ENCODE peak calls at places on chromosomes 11 and 22, in ten cellular contexts. V is NCI-H1417 treated with DMSO at 0.1 percent for 48 hours; C is prostate gland; Q is NCI-H526 treated with DMSO at 0.1 percent for 48 hours; S is RWPE1; Y is psoas muscle; J is T-cell; X is stimulated activated CD8-positive, alpha-beta memory T cell treated with anti-CD3 and anti-CD28 coated beads, Interleukin-7, amount 100 ng/mL, for 48 hours; G is central memory CD8-positive, alpha-beta T cell; T is midbrain. W is an unnamed sample.

GRCh38 chr11:45809456-45810395 is 4.8 kb downstream of the SLC35C1 start:
- DNase-seq in T (no peak), C (no peak), Q (no peak), V (no peak), X (no peak), Y (no peak), G (no peak), J (no peak), S (no peak), W (no peak)

GRCh38 chr11:68690671-68691401 is 6.5 kb downstream of the GAL start:
- DNase-seq in V (no peak), X (no peak), S (no peak), G (peak), Y (no peak), Q (no peak), C (no peak), J (peak), T (no peak), W (no peak)

GRCh38 chr22:45905924-45906865 is 70.8 kb downstream of the WNT7B start:
- DNase-seq in G (no peak), V (no peak), S (no peak), C (no peak), X (no peak), Q (no peak), Y (peak), J (no peak), T (no peak), W (peak)

GRCh38 chr22:45671051-45671782 is 417 bp upstream of the ATXN10 start:
- DNase-seq in V (no peak), Y (peak), X (peak), G (no peak), Q (no peak), C (no peak), S (no peak), T (peak), J (no peak), W (peak)

GRCh38 chr11:19232910-19233503 is 7.7 kb downstream of the E2F8 start:
- DNase-seq in S (peak), J (no peak), V (no peak), Y (no peak), X (no peak), T (no peak), G (no peak), Q (no peak), C (no peak), W (no peak)

GRCh38 chr11:15743244-15743629 is 613.1 kb downstream of the SOX6 start:
- DNase-seq in C (no peak), V (peak), G (no peak), J (no peak), Y (no peak), X (no peak), S (no peak), Q (no peak), T (no peak), W (no peak)

GRCh38 chr22:35842954-35843353 is 125.3 kb downstream of the APOL5 start:
- DNase-seq in G (no peak), Y (no peak), V (no peak), J (no peak), X (no peak), T (no peak), Q (peak), C (no peak), S (peak), W (peak)

GRCh38 chr11:67265633-67266423 is 445 bp upstream of the GRK2 start:
- DNase-seq in Q (peak), C (peak), V (no peak), J (peak), T (peak), G (peak), X (no peak), Y (peak), S (peak), W (peak)

GRCh38 chr11:131867457-131868257 is 497.2 kb downstream of the NTM start:
- DNase-seq in T (peak), X (no peak), Q (peak), Y (peak), S (peak), V (peak), G (no peak), J (no peak), C (peak), W (peak)

GRCh38 chr11:134857035-134857434 is 445.0 kb upstream of the B3GAT1 start:
- DNase-seq in J (no peak), Y (no peak), Q (no peak), X (no peak), S (no peak), V (no peak), T (no peak), C (no peak), G (no peak), W (no peak)